ENCODE peak calls at places on chromosomes 6 and 20, in four cellular contexts. One of them, this sample, is unnamed.

GRCh38 chr6:137950581-137950980 is 83.5 kb downstream of the TNFAIP3 start:
- DNase-seq in midbrain: no peak
- DNase-seq in HuH-7.5: no peak
- DNase-seq in activated naive CD4-positive, alpha-beta T cell: no peak
- DNase-seq in this sample: no peak

GRCh38 chr6:51640016-51640415 is 447.4 kb downstream of the PKHD1 start:
- DNase-seq in midbrain: peak
- DNase-seq in HuH-7.5: no peak
- DNase-seq in activated naive CD4-positive, alpha-beta T cell: no peak
- DNase-seq in this sample: no peak

GRCh38 chr6:164303092-164304007 is 888.8 kb downstream of the QKI start:
- DNase-seq in midbrain: no peak
- DNase-seq in HuH-7.5: no peak
- DNase-seq in activated naive CD4-positive, alpha-beta T cell: no peak
- DNase-seq in this sample: peak

GRCh38 chr6:53359843-53360834 is 11.4 kb upstream of the ELOVL5 start:
- DNase-seq in midbrain: no peak
- DNase-seq in HuH-7.5: no peak
- DNase-seq in activated naive CD4-positive, alpha-beta T cell: no peak
- DNase-seq in this sample: no peak

GRCh38 chr6:138430361-138431145 is 26.5 kb downstream of the HEBP2 start:
- DNase-seq in midbrain: peak
- DNase-seq in HuH-7.5: no peak
- DNase-seq in activated naive CD4-positive, alpha-beta T cell: no peak
- DNase-seq in this sample: no peak

GRCh38 chr6:112416885-112417284 is 69.8 kb downstream of the RFPL4B start:
- DNase-seq in midbrain: no peak
- DNase-seq in HuH-7.5: no peak
- DNase-seq in activated naive CD4-positive, alpha-beta T cell: no peak
- DNase-seq in this sample: no peak

GRCh38 chr6:40350942-40351217 is 236.3 kb downstream of the LRFN2 start:
- DNase-seq in midbrain: no peak
- DNase-seq in HuH-7.5: no peak
- DNase-seq in activated naive CD4-positive, alpha-beta T cell: no peak
- DNase-seq in this sample: no peak

GRCh38 chr6:2578729-2579128 is 172.0 kb downstream of the MYLK4 start:
- DNase-seq in midbrain: no peak
- DNase-seq in HuH-7.5: no peak
- DNase-seq in activated naive CD4-positive, alpha-beta T cell: no peak
- DNase-seq in this sample: no peak

GRCh38 chr20:11101696-11102095 is 427.9 kb upstream of the JAG1 start:
- DNase-seq in midbrain: no peak
- DNase-seq in HuH-7.5: no peak
- DNase-seq in activated naive CD4-positive, alpha-beta T cell: no peak
- DNase-seq in this sample: no peak

GRCh38 chr6:164325168-164325567 is 910.6 kb downstream of the QKI start:
- DNase-seq in midbrain: no peak
- DNase-seq in HuH-7.5: no peak
- DNase-seq in activated naive CD4-positive, alpha-beta T cell: no peak
- DNase-seq in this sample: no peak

GRCh38 chr6:16352258-16352635 is 113.9 kb downstream of the GMPR start:
- DNase-seq in midbrain: no peak
- DNase-seq in HuH-7.5: no peak
- DNase-seq in activated naive CD4-positive, alpha-beta T cell: no peak
- DNase-seq in this sample: no peak

GRCh38 chr6:41707565-41708200 is 27.7 kb downstream of the TFEB start:
- DNase-seq in midbrain: peak
- DNase-seq in HuH-7.5: no peak
- DNase-seq in activated naive CD4-positive, alpha-beta T cell: peak
- DNase-seq in this sample: no peak

GRCh38 chr6:41698350-41698781 is 37.0 kb downstream of the TFEB start:
- DNase-seq in midbrain: no peak
- DNase-seq in HuH-7.5: no peak
- DNase-seq in activated naive CD4-positive, alpha-beta T cell: no peak
- DNase-seq in this sample: no peak

GRCh38 chr6:143513410-143513809 is 1.9 kb upstream of the FUCA2 start:
- DNase-seq in midbrain: no peak
- DNase-seq in HuH-7.5: peak
- DNase-seq in activated naive CD4-positive, alpha-beta T cell: no peak
- DNase-seq in this sample: no peak

GRCh38 chr20:62508641-62509051 is 32.9 kb upstream of the GATA5 start:
- DNase-seq in midbrain: no peak
- DNase-seq in HuH-7.5: peak
- DNase-seq in activated naive CD4-positive, alpha-beta T cell: no peak
- DNase-seq in this sample: no peak

GRCh38 chr6:100986921-100987320 is 105.8 kb upstream of the ASCC3 start:
- DNase-seq in midbrain: no peak
- DNase-seq in HuH-7.5: no peak
- DNase-seq in activated naive CD4-positive, alpha-beta T cell: no peak
- DNase-seq in this sample: no peak

GRCh38 chr6:91043751-91044150 is 456.9 kb upstream of the MAP3K7 start:
- DNase-seq in midbrain: no peak
- DNase-seq in HuH-7.5: no peak
- DNase-seq in activated naive CD4-positive, alpha-beta T cell: no peak
- DNase-seq in this sample: no peak

GRCh38 chr6:37210313-37210898 is 40.5 kb downstream of the PIM1 start:
- DNase-seq in midbrain: peak
- DNase-seq in HuH-7.5: peak
- DNase-seq in activated naive CD4-positive, alpha-beta T cell: peak
- DNase-seq in this sample: peak

GRCh38 chr20:35511814-35512420 is 17.5 kb downstream of the C20orf173 start:
- DNase-seq in midbrain: peak
- DNase-seq in HuH-7.5: peak
- DNase-seq in activated naive CD4-positive, alpha-beta T cell: no peak
- DNase-seq in this sample: peak

GRCh38 chr6:22099923-22100322 is 196.9 kb downstream of the PRL start:
- DNase-seq in midbrain: no peak
- DNase-seq in HuH-7.5: no peak
- DNase-seq in activated naive CD4-positive, alpha-beta T cell: no peak
- DNase-seq in this sample: no peak

GRCh38 chr6:89669002-89669401 is 30.5 kb upstream of the LYRM2 start:
- DNase-seq in midbrain: no peak
- DNase-seq in HuH-7.5: no peak
- DNase-seq in activated naive CD4-positive, alpha-beta T cell: no peak
- DNase-seq in this sample: no peak

GRCh38 chr6:144897441-144897921 is 612.3 kb downstream of the UTRN start:
- DNase-seq in midbrain: no peak
- DNase-seq in HuH-7.5: no peak
- DNase-seq in activated naive CD4-positive, alpha-beta T cell: no peak
- DNase-seq in this sample: no peak

GRCh38 chr20:47464380-47465101 is 37.1 kb upstream of the NCOA3 start:
- DNase-seq in midbrain: no peak
- DNase-seq in HuH-7.5: peak
- DNase-seq in activated naive CD4-positive, alpha-beta T cell: no peak
- DNase-seq in this sample: peak

This sample was measured in tibial nerve.